ENCODE peak calls at places on chromosomes 7 and 10, in ten cellular contexts. T, L, B, F, Q, Y, K, J, I and A are unnamed samples.
A peak's percentile ranks its signal among the peaks of the same experiment; 100 is the strongest.

GRCh38 chr10:95832216-95833037 is 75.3 kb upstream of the CC2D2B start:
- DNase-seq in T (no peak), L (no peak), B (no peak), F (peak; percentile 78), Q (no peak), Y (no peak), K (no peak), J (no peak), I (no peak), A (peak; percentile 56)

GRCh38 chr10:557792-558328 is 131.6 kb downstream of the DIP2C start:
- DNase-seq in T (no peak), L (no peak), B (no peak), F (peak; percentile 47), Q (no peak), Y (no peak), K (no peak), J (peak; percentile 47), I (no peak), A (no peak)

GRCh38 chr7:47672267-47672920 is 90.5 kb upstream of the TNS3 start:
- DNase-seq in T (no peak), L (no peak), B (no peak), F (no peak), Q (no peak), Y (no peak), K (no peak), J (no peak), I (no peak), A (no peak)

GRCh38 chr10:119501690-119502089 is 40.8 kb downstream of the RGS10 start:
- DNase-seq in T (no peak), L (no peak), B (no peak), F (no peak), Q (no peak), Y (no peak), K (no peak), J (no peak), I (no peak), A (no peak)

GRCh38 chr7:22563115-22563514 is 63.1 kb upstream of the STEAP1B start:
- DNase-seq in T (peak; percentile 24), L (no peak), B (no peak), F (no peak), Q (no peak), Y (no peak), K (no peak), J (no peak), I (no peak), A (no peak)

GRCh38 chr10:60043561-60043960 is 137.2 kb upstream of the CCDC6 start:
- DNase-seq in T (no peak), L (no peak), B (no peak), F (no peak), Q (no peak), Y (no peak), K (no peak), J (no peak), I (no peak), A (no peak)

GRCh38 chr10:43361532-43362190 is 9.8 kb upstream of the FXYD4 start:
- DNase-seq in T (no peak), L (no peak), B (no peak), F (no peak), Q (no peak), Y (peak; percentile 25), K (no peak), J (no peak), I (no peak), A (peak; percentile 72)

GRCh38 chr7:31027161-31027965 is 24.7 kb upstream of the ADCYAP1R1 start:
- DNase-seq in T (no peak), L (no peak), B (no peak), F (no peak), Q (no peak), Y (peak; percentile 47), K (no peak), J (peak; percentile 40), I (peak; percentile 50), A (no peak)

GRCh38 chr7:129514683-129515082 is 12.4 kb downstream of the SMKR1 start:
- DNase-seq in T (no peak), L (no peak), B (no peak), F (no peak), Q (no peak), Y (no peak), K (no peak), J (peak; percentile 57), I (no peak), A (no peak)

GRCh38 chr10:31136386-31136785 is 104.7 kb upstream of the ZNF438 start:
- DNase-seq in T (no peak), L (no peak), B (no peak), F (no peak), Q (no peak), Y (no peak), K (no peak), J (no peak), I (no peak), A (no peak)

GRCh38 chr10:42990016-42990720 is 86.7 kb upstream of the RET start:
- DNase-seq in T (no peak), L (no peak), B (no peak), F (no peak), Q (no peak), Y (no peak), K (no peak), J (no peak), I (no peak), A (no peak)

GRCh38 chr10:127278001-127278400 is 81.6 kb upstream of the INSYN2A start:
- DNase-seq in T (no peak), L (no peak), B (no peak), F (no peak), Q (peak; percentile 25), Y (no peak), K (no peak), J (no peak), I (no peak), A (no peak)

GRCh38 chr7:30369879-30370278 is 85.5 kb downstream of the ZNRF2 start:
- DNase-seq in T (no peak), L (no peak), B (no peak), F (no peak), Q (no peak), Y (no peak), K (no peak), J (no peak), I (no peak), A (no peak)

GRCh38 chr7:108181073-108181985 is 51.2 kb upstream of the LAMB4 start:
- DNase-seq in T (peak; percentile 74), L (no peak), B (no peak), F (peak; percentile 35), Q (peak; percentile 80), Y (peak; percentile 79), K (no peak), J (peak; percentile 66), I (no peak), A (no peak)

GRCh38 chr7:72183835-72184234 is 228.3 kb downstream of the CALN1 start:
- DNase-seq in T (no peak), L (no peak), B (no peak), F (no peak), Q (peak; percentile 27), Y (no peak), K (no peak), J (no peak), I (no peak), A (no peak)

GRCh38 chr10:68562666-68563522 is 2.8 kb downstream of the TET1 start:
- DNase-seq in T (peak; percentile 3), L (no peak), B (no peak), F (no peak), Q (no peak), Y (peak; percentile 5), K (no peak), J (peak; percentile 40), I (no peak), A (no peak)

GRCh38 chr10:131818510-131819234 is 82.1 kb upstream of the PPP2R2D start:
- DNase-seq in T (no peak), L (no peak), B (no peak), F (no peak), Q (no peak), Y (no peak), K (no peak), J (no peak), I (no peak), A (no peak)

GRCh38 chr7:24602860-24603456 is 29.7 kb downstream of the PALS2 start:
- DNase-seq in T (no peak), L (no peak), B (no peak), F (no peak), Q (no peak), Y (no peak), K (no peak), J (no peak), I (no peak), A (no peak)

GRCh38 chr10:114337510-114338462 is 66.5 kb downstream of the AFAP1L2 start:
- DNase-seq in T (no peak), L (no peak), B (no peak), F (no peak), Q (no peak), Y (peak; percentile 97), K (no peak), J (no peak), I (no peak), A (peak; percentile 11)

GRCh38 chr7:69723663-69724062 is 125.4 kb downstream of the AUTS2 start:
- DNase-seq in T (no peak), L (no peak), B (no peak), F (no peak), Q (no peak), Y (no peak), K (no peak), J (no peak), I (no peak), A (no peak)

GRCh38 chr7:39580150-39580874 is 14.1 kb downstream of the YAE1 start:
- DNase-seq in T (peak; percentile 88), L (peak; percentile 2), B (peak; percentile 71), F (peak; percentile 75), Q (peak; percentile 91), Y (peak; percentile 94), K (peak; percentile 60), J (peak; percentile 87), I (peak; percentile 70), A (peak; percentile 76)

GRCh38 chr7:45978010-45978681 is 57.1 kb upstream of the IGFBP3 start:
- DNase-seq in T (no peak), L (no peak), B (no peak), F (no peak), Q (peak; percentile 98), Y (peak; percentile 3), K (no peak), J (peak; percentile 90), I (no peak), A (no peak)

GRCh38 chr10:115082521-115082920 is 10.6 kb upstream of the ATRNL1 start:
- DNase-seq in T (no peak), L (no peak), B (no peak), F (no peak), Q (no peak), Y (no peak), K (no peak), J (peak; percentile 9), I (no peak), A (no peak)

GRCh38 chr7:43117842-43118241 is 5.4 kb downstream of the HECW1 start:
- DNase-seq in T (no peak), L (no peak), B (no peak), F (no peak), Q (no peak), Y (no peak), K (no peak), J (no peak), I (no peak), A (no peak)

GRCh38 chr7:157568785-157569584 is 232.2 kb downstream of the DNAJB6 start:
- DNase-seq in T (peak; percentile 87), L (peak; percentile 24), B (peak; percentile 38), F (peak; percentile 75), Q (no peak), Y (peak; percentile 33), K (peak; percentile 43), J (peak; percentile 50), I (peak; percentile 52), A (peak; percentile 67)

GRCh38 chr7:157691521-157692155 is 354.8 kb downstream of the DNAJB6 start:
- DNase-seq in T (peak; percentile 13), L (no peak), B (peak; percentile 15), F (no peak), Q (no peak), Y (no peak), K (no peak), J (no peak), I (no peak), A (no peak)

GRCh38 chr7:26238004-26238403 is 36.5 kb downstream of the CBX3 start:
- DNase-seq in T (no peak), L (no peak), B (no peak), F (no peak), Q (no peak), Y (no peak), K (no peak), J (no peak), I (no peak), A (no peak)

GRCh38 chr7:77242068-77242467 is 42.4 kb upstream of the FGL2 start:
- DNase-seq in T (no peak), L (no peak), B (no peak), F (no peak), Q (no peak), Y (no peak), K (no peak), J (no peak), I (peak; percentile 39), A (no peak)